ENCODE peak calls at places on chromosomes 13 and 19, in seven cellular contexts. Z, D, E, T, P, W and B are unnamed samples.

GRCh38 chr13:35228536-35228935 is 248.0 kb downstream of the MAB21L1 start:
- DNase-seq in Z (no peak), D (no peak), E (no peak), T (no peak), P (no peak), W (no peak), B (no peak)

GRCh38 chr19:17576758-17577532 is 21.5 kb downstream of the COLGALT1 start:
- DNase-seq in Z (peak; percentile 39), D (no peak), E (no peak), T (peak; percentile 97), P (peak; percentile 47), W (no peak), B (no peak)

GRCh38 chr13:44759723-44760360 is 183.7 kb upstream of the TSC22D1 start:
- DNase-seq in Z (peak; percentile 36), D (no peak), E (peak; percentile 23), T (no peak), P (no peak), W (no peak), B (no peak)

GRCh38 chr13:20080377-20081164 is 80.3 kb downstream of the GJA3 start:
- DNase-seq in Z (peak; percentile 15), D (no peak), E (no peak), T (no peak), P (no peak), W (no peak), B (no peak)

GRCh38 chr13:52931913-52932312 is 83.5 kb upstream of the PCDH8 start:
- DNase-seq in Z (no peak), D (no peak), E (no peak), T (no peak), P (no peak), W (no peak), B (no peak)

GRCh38 chr19:36449059-36449670 is 30.7 kb upstream of the ZFP82 start:
- DNase-seq in Z (no peak), D (no peak), E (no peak), T (no peak), P (no peak), W (no peak), B (no peak)

GRCh38 chr19:13554506-13555235 is 48.4 kb upstream of the CACNA1A start:
- DNase-seq in Z (no peak), D (no peak), E (no peak), T (no peak), P (no peak), W (no peak), B (no peak)

GRCh38 chr19:49469828-49470614 is 4.0 kb upstream of the FLT3LG start:
- DNase-seq in Z (no peak), D (peak; percentile 83), E (no peak), T (no peak), P (peak; percentile 96), W (no peak), B (no peak)

GRCh38 chr13:42148538-42148937 is 100.1 kb downstream of the DGKH start:
- DNase-seq in Z (no peak), D (no peak), E (no peak), T (no peak), P (no peak), W (no peak), B (no peak)

GRCh38 chr19:46328079-46328478 is 18.8 kb upstream of the PPP5C start:
- DNase-seq in Z (no peak), D (no peak), E (no peak), T (no peak), P (no peak), W (no peak), B (no peak)

GRCh38 chr13:30898721-30899188 is 7.3 kb upstream of the MEDAG start:
- DNase-seq in Z (peak; percentile 97), D (no peak), E (peak; percentile 98), T (no peak), P (no peak), W (peak; percentile 48), B (peak; percentile 75)

GRCh38 chr19:37506387-37507166 is at the start of gene ZNF793:
- DNase-seq in Z (peak; percentile 92), D (peak; percentile 72), E (peak; percentile 85), T (peak; percentile 74), P (peak; percentile 81), W (peak; percentile 45), B (peak; percentile 29)

GRCh38 chr13:29703421-29703820 is 107.9 kb upstream of the SLC7A1 start:
- DNase-seq in Z (no peak), D (no peak), E (no peak), T (no peak), P (no peak), W (no peak), B (no peak)

GRCh38 chr19:23203841-23204344 is 46.3 kb downstream of the ZNF724 start:
- DNase-seq in Z (no peak), D (no peak), E (no peak), T (no peak), P (no peak), W (no peak), B (no peak)

GRCh38 chr19:43639507-43640423 is at the start of gene CADM4:
- DNase-seq in Z (no peak), D (peak; percentile 30), E (no peak), T (peak; percentile 66), P (no peak), W (no peak), B (no peak)

GRCh38 chr19:40990972-40991381 is at the start of gene CYP2B6:
- DNase-seq in Z (no peak), D (no peak), E (no peak), T (no peak), P (no peak), W (no peak), B (no peak)

GRCh38 chr19:10888421-10888866 is 17.1 kb downstream of the CARM1 start:
- DNase-seq in Z (no peak), D (no peak), E (no peak), T (peak; percentile 47), P (peak; percentile 34), W (no peak), B (no peak)

GRCh38 chr13:27182844-27183497 is 11.4 kb upstream of the USP12 start:
- DNase-seq in Z (peak; percentile 81), D (no peak), E (peak; percentile 87), T (no peak), P (no peak), W (peak; percentile 66), B (no peak)

GRCh38 chr19:45217957-45218334 is 27.3 kb downstream of the EXOC3L2 start:
- DNase-seq in Z (no peak), D (no peak), E (no peak), T (no peak), P (no peak), W (no peak), B (no peak)

GRCh38 chr13:23865898-23866297 is 23.3 kb downstream of the MIPEP start:
- DNase-seq in Z (no peak), D (no peak), E (no peak), T (no peak), P (peak; percentile 53), W (no peak), B (no peak)

GRCh38 chr13:99969368-99969933 is 2.1 kb downstream of the ZIC5 start:
- DNase-seq in Z (no peak), D (no peak), E (no peak), T (peak; percentile 61), P (no peak), W (no peak), B (no peak)

GRCh38 chr13:94305463-94305862 is 174.0 kb downstream of the DCT start:
- DNase-seq in Z (peak; percentile 94), D (no peak), E (peak; percentile 83), T (no peak), P (no peak), W (no peak), B (peak; percentile 40)

GRCh38 chr19:51726049-51726448 is 2.3 kb upstream of the HAS1 start:
- DNase-seq in Z (peak; percentile 73), D (no peak), E (peak; percentile 78), T (no peak), P (no peak), W (no peak), B (peak; percentile 40)

DNA sequence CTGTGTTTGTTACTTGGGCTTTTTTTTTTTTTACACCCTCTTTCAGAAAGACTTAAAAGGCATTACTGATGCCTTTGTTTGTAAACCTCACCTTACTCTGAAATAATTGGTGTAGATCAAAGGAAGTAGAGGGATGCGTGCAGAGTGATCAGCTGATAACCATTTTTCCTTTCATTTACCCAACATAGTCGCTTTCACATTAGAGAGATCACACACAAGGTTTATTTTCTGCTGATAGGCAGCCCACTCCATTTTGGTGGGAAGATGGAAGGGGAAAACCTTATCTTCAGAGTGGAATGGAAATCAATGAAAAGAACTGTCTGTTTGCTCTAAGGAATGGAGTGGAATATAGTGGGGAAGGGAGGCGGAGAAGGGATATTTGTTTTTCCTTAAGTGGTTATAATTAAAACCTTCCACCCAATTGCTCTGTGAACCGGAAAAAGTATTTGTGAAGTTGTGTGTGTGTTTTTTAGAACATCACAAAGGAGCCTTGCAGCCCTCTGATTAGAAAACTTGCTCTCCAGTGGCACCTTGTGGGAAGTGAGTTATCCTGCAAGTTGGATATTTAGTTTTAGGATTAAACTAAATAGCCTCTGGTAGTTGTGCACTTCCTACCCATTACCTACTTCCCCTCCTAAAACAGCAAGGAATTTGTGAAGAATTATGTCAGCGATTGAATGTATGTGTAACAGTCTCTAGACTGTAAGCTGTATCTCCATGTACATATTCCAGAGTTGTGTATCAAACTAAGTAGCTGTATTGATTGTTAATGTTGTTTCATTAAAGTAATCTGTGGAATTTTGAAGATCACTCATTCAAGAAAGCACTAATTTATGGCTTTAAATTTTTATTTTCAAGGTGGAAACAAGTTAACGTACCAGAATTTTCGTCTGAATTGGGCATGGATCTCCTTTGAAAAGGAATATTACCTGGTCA is 76.8 kb downstream of the FREM2 start:
- DNase-seq in Z (peak; percentile 52), D (no peak), E (peak; percentile 60), T (peak; percentile 38), P (peak; percentile 40), W (no peak), B (peak; percentile 4)
- TF ChIP-seq CTCF in Z (peak; percentile 76), D (no peak), E (peak; percentile 82), T (peak; percentile 64), P (peak; percentile 32), W (no peak), B (peak; percentile 55)

GRCh38 chr13:110705356-110705825 is 525 bp downstream of the CARS2 start:
- DNase-seq in Z (peak; percentile 5), D (no peak), E (no peak), T (no peak), P (no peak), W (no peak), B (no peak)
- TF ChIP-seq CTCF in Z (no peak), D (no peak), E (no peak), T (no peak), P (no peak), W (no peak), B (no peak)

DNA sequence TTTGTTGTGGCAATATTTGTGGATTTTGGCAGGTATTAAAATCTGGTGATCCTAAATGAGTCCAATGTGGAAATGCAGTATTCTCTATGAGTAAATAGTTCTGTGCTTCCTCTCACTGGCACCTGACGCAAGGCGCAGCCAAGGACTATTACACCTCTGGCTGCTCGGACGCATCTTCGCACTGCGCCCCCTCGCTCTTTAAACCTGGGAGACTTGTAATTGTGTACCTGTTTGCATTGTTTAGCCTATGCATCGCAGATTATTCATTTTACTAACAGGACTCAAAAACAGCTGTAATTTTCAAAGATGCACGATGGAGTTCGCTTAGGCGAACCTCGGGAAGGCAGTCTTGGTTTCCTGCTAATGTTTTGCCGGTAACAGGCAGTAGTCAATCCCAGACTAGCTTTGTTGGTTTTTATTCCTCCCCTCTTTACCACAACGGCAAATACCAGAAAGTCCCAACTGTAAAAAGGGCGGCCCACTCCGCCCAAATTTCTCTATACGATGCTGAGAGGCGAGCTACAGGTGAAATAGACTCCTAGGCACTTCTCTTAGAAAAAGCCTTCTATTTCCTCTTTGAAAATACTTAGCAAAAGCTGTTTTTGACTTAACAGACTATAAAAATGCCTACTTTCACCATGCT is 113.3 kb downstream of the KCNRG start:
- DNase-seq in Z (no peak), D (no peak), E (no peak), T (peak; percentile 21), P (peak; percentile 58), W (no peak), B (no peak)
- TF ChIP-seq CTCF in Z (no peak), D (no peak), E (no peak), T (no peak), P (no peak), W (no peak), B (no peak)

GRCh38 chr19:19386373-19386869 is 19.1 kb upstream of the GATAD2A start:
- DNase-seq in Z (no peak), D (peak; percentile 39), E (no peak), T (no peak), P (no peak), W (no peak), B (no peak)
- TF ChIP-seq CTCF in Z (peak; percentile 27), D (no peak), E (peak; percentile 16), T (no peak), P (peak; percentile 3), W (no peak), B (peak; percentile 13)